ENCODE peak calls at places on chromosomes 7 and 10, in six cellular contexts. Z, L, S, B, V and P are unnamed samples.

GRCh38 chr10:30765022-30765610 is 135.6 kb upstream of the LYZL2 start:
- DNase-seq in Z (no peak), L (no peak), S (no peak), B (no peak), V (no peak), P (no peak)

GRCh38 chr10:5252177-5253037 is 55.8 kb downstream of the AKR1C4 start:
- DNase-seq in Z (no peak), L (no peak), S (no peak), B (no peak), V (no peak), P (no peak)

GRCh38 chr7:79598351-79598750 is 144.9 kb upstream of the MAGI2 start:
- DNase-seq in Z (no peak), L (peak), S (no peak), B (no peak), V (no peak), P (no peak)

GRCh38 chr7:159144756-159145543 is at the start of gene VIPR2:
- DNase-seq in Z (no peak), L (no peak), S (no peak), B (no peak), V (peak), P (no peak)

GRCh38 chr10:3778708-3779108 is 6.3 kb downstream of the KLF6 start:
- DNase-seq in Z (no peak), L (no peak), S (peak), B (no peak), V (no peak), P (no peak)

GRCh38 chr7:67344481-67345193 is 348.0 kb downstream of the TYW1 start:
- DNase-seq in Z (no peak), L (no peak), S (no peak), B (no peak), V (no peak), P (no peak)

GRCh38 chr10:22792161-22792560 is 77.8 kb upstream of the PIP4K2A start:
- DNase-seq in Z (no peak), L (no peak), S (no peak), B (no peak), V (no peak), P (no peak)

GRCh38 chr7:134355925-134356324 is 39.2 kb upstream of the SLC35B4 start:
- DNase-seq in Z (peak), L (peak), S (peak), B (no peak), V (no peak), P (no peak)

GRCh38 chr10:15262036-15262713 is 93.7 kb upstream of the NMT2 start:
- DNase-seq in Z (peak), L (peak), S (peak), B (no peak), V (no peak), P (no peak)

GRCh38 chr7:50164552-50165220 is 71.6 kb upstream of the ZPBP start:
- DNase-seq in Z (no peak), L (peak), S (no peak), B (no peak), V (no peak), P (no peak)

GRCh38 chr7:36037121-36037662 is 115.9 kb upstream of the EEPD1 start:
- DNase-seq in Z (peak), L (peak), S (peak), B (peak), V (no peak), P (no peak)